ENCODE peak calls at places on chromosomes 13 and 19, in ten cellular contexts. K is naive B cell; V is NCI-H2081; A is stimulated activated CD4-positive, alpha-beta T cell treated with anti-CD3 and anti-CD28 coated beads, TNF-alpha, amount 100 ng/mL, for 24 hours; Y is heart left ventricle; F is ELR; T is T-helper 9 cell; O is mucosa of gallbladder; C is AG09319; B is DMS153. R is an unnamed sample.

GRCh38 chr19:33954686-33955085 is 158.0 kb downstream of the KCTD15 start:
- DNase-seq in F (no peak), A (no peak), B (no peak), C (no peak), K (no peak), O (no peak), Y (no peak), T (no peak), V (no peak), R (no peak)

GRCh38 chr13:24664726-24665409 is 15.3 kb upstream of the ATP12A start:
- DNase-seq in K (no peak), V (no peak), Y (no peak), F (peak; percentile 76), T (no peak), B (no peak), A (no peak), C (no peak), O (no peak), R (no peak)

GRCh38 chr13:103803349-103803748 is 737.1 kb upstream of the SLC10A2 start:
- DNase-seq in C (no peak), T (no peak), B (no peak), V (no peak), F (no peak), Y (no peak), K (no peak), A (no peak), O (no peak), R (no peak)

GRCh38 chr19:15108145-15108844 is 1.1 kb downstream of the SYDE1 start:
- DNase-seq in T (no peak), C (no peak), F (peak; percentile 25), K (no peak), O (no peak), V (no peak), B (no peak), A (no peak), Y (no peak), R (no peak)

GRCh38 chr13:42056585-42056984 is 8.1 kb downstream of the DGKH start:
- DNase-seq in T (no peak), V (no peak), O (no peak), C (no peak), K (no peak), Y (no peak), A (no peak), F (no peak), B (no peak), R (no peak)

GRCh38 chr19:41186971-41187883 is 5.8 kb upstream of the CYP2S1 start:
- DNase-seq in A (no peak), T (no peak), O (no peak), F (no peak), C (no peak), Y (no peak), V (no peak), B (no peak), K (no peak), R (no peak)

GRCh38 chr19:30742539-30742938 is 370.4 kb downstream of the ZNF536 start:
- DNase-seq in K (no peak), B (no peak), T (no peak), C (no peak), F (no peak), V (no peak), Y (no peak), O (no peak), A (no peak), R (no peak)

GRCh38 chr13:80962855-80963254 is 621.9 kb upstream of the SPRY2 start:
- DNase-seq in K (no peak), Y (no peak), V (no peak), B (no peak), O (no peak), T (no peak), F (peak; percentile 27), A (no peak), C (no peak), R (no peak)

GRCh38 chr19:34310494-34310981 is 54.5 kb upstream of the GPI start:
- DNase-seq in F (no peak), V (peak; percentile 81), A (no peak), B (peak; percentile 93), C (no peak), K (peak; percentile 3), Y (no peak), T (no peak), O (no peak), R (no peak)

GRCh38 chr19:47615714-47616113 is 6.8 kb downstream of the BICRA start:
- DNase-seq in C (no peak), F (no peak), A (no peak), T (no peak), V (no peak), B (no peak), K (no peak), Y (no peak), O (no peak), R (no peak)

GRCh38 chr19:4068058-4068966 is 1.6 kb upstream of the ZBTB7A start:
- DNase-seq in B (no peak), Y (no peak), V (no peak), F (no peak), K (peak; percentile 33), O (no peak), C (no peak), A (no peak), T (no peak), R (no peak)